ENCODE peak calls at places on chromosomes 7 and 10, in nine cellular contexts. D, S, C, M, X, N, Y, O and R are unnamed samples.

GRCh38 chr7:101173752-101174244 is 6.3 kb downstream of the NAT16 start:
- DNase-seq in D (no peak), S (no peak), C (peak; percentile 70), M (peak; percentile 63), X (peak; percentile 65), N (peak; percentile 31), Y (no peak), O (no peak), R (no peak)

GRCh38 chr10:126957111-126957510 is 51.9 kb downstream of the DOCK1 start:
- DNase-seq in D (no peak), S (no peak), C (no peak), M (no peak), X (no peak), N (no peak), Y (no peak), O (no peak), R (no peak)

GRCh38 chr7:30276203-30276900 is 8.0 kb upstream of the ZNRF2 start:
- DNase-seq in D (peak; percentile 62), S (peak; percentile 63), C (peak; percentile 76), M (peak; percentile 69), X (peak; percentile 37), N (peak; percentile 53), Y (peak; percentile 51), O (peak; percentile 35), R (no peak)

GRCh38 chr10:3763852-3764625 is 21.0 kb downstream of the KLF6 start:
- DNase-seq in D (no peak), S (peak; percentile 78), C (no peak), M (no peak), X (peak; percentile 52), N (no peak), Y (no peak), O (no peak), R (no peak)

GRCh38 chr7:157877298-157877840 is 540.6 kb downstream of the DNAJB6 start:
- DNase-seq in D (no peak), S (no peak), C (no peak), M (no peak), X (no peak), N (no peak), Y (no peak), O (no peak), R (no peak)

GRCh38 chr7:51255536-51256243 is 60.9 kb downstream of the COBL start:
- DNase-seq in D (no peak), S (no peak), C (peak; percentile 34), M (peak; percentile 67), X (peak; percentile 49), N (no peak), Y (no peak), O (no peak), R (peak; percentile 40)

GRCh38 chr7:135320277-135320676 is 86.6 kb downstream of the STRA8 start:
- DNase-seq in D (peak; percentile 34), S (no peak), C (no peak), M (peak; percentile 77), X (peak; percentile 71), N (peak; percentile 90), Y (peak; percentile 82), O (peak; percentile 85), R (peak; percentile 82)

GRCh38 chr7:70312336-70312735 is 714.1 kb downstream of the AUTS2 start:
- DNase-seq in D (no peak), S (no peak), C (no peak), M (no peak), X (no peak), N (no peak), Y (no peak), O (no peak), R (no peak)

GRCh38 chr7:380724-381210 is 90.8 kb downstream of the FOXL3 start:
- DNase-seq in D (no peak), S (no peak), C (peak; percentile 42), M (no peak), X (no peak), N (no peak), Y (no peak), O (no peak), R (no peak)

GRCh38 chr10:100972115-100972903 is 3.0 kb downstream of the SEMA4G start:
- DNase-seq in D (no peak), S (no peak), C (no peak), M (no peak), X (no peak), N (no peak), Y (no peak), O (no peak), R (peak; percentile 34)

GRCh38 chr10:73096041-73096451 is 620 bp downstream of the P4HA1 start:
- DNase-seq in D (peak; percentile 46), S (no peak), C (peak; percentile 85), M (peak; percentile 72), X (peak; percentile 70), N (peak; percentile 76), Y (no peak), O (peak; percentile 64), R (peak; percentile 78)

GRCh38 chr7:21944616-21945373 is 904 bp downstream of the CDCA7L start:
- DNase-seq in D (no peak), S (peak; percentile 30), C (peak; percentile 61), M (peak; percentile 88), X (peak; percentile 82), N (peak; percentile 87), Y (peak; percentile 4), O (no peak), R (no peak)

GRCh38 chr10:132793871-132794849 is 8.2 kb upstream of the NKX6-2 start:
- DNase-seq in D (no peak), S (no peak), C (peak; percentile 19), M (no peak), X (no peak), N (no peak), Y (no peak), O (no peak), R (no peak)

GRCh38 chr10:52438119-52438518 is 124.0 kb downstream of the DKK1 start:
- DNase-seq in D (no peak), S (no peak), C (no peak), M (no peak), X (no peak), N (no peak), Y (no peak), O (no peak), R (no peak)

GRCh38 chr10:52440612-52441285 is 126.7 kb downstream of the DKK1 start:
- DNase-seq in D (no peak), S (no peak), C (peak; percentile 57), M (no peak), X (no peak), N (no peak), Y (no peak), O (no peak), R (no peak)

GRCh38 chr10:52443419-52444388 is 129.6 kb downstream of the DKK1 start:
- DNase-seq in D (no peak), S (peak; percentile 86), C (no peak), M (no peak), X (no peak), N (no peak), Y (peak; percentile 77), O (no peak), R (no peak)

GRCh38 chr10:52446391-52446790 is 132.3 kb downstream of the DKK1 start:
- DNase-seq in D (no peak), S (no peak), C (no peak), M (no peak), X (no peak), N (no peak), Y (no peak), O (no peak), R (no peak)

GRCh38 chr10:52442576-52442975 is 128.5 kb downstream of the DKK1 start:
- DNase-seq in D (no peak), S (peak; percentile 43), C (no peak), M (no peak), X (no peak), N (no peak), Y (no peak), O (no peak), R (no peak)
- TF ChIP-seq CTCF in D (no peak), S (no peak), C (no peak), M (no peak), X (no peak), N (no peak), Y (no peak), O (no peak), R (no peak)

DNA sequence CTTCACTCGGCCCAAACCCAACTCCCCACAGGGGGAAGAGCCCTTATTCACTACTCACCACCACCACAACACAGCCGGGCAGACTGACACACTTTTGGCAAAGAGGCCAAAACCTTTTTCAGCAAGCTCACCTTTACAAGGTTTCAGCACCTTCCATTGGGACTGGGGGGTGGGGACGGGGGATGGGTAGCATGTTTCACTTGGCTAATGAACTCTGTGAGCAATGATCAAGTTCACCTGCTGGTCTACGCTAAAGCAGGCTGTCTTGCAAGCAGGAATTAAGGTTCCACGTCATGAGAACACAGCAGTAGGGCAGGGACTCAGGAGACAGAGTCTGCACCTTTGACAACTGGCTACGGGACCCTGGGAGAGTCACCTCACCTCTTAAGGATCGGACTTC is 7.0 kb downstream of the FAM53B start:
- DNase-seq in D (no peak), S (no peak), C (no peak), M (no peak), X (no peak), N (no peak), Y (no peak), O (no peak), R (peak; percentile 53)
- TF ChIP-seq CTCF in D (no peak), S (no peak), C (no peak), M (no peak), X (no peak), N (no peak), Y (no peak), O (no peak), R (no peak)

DNA sequence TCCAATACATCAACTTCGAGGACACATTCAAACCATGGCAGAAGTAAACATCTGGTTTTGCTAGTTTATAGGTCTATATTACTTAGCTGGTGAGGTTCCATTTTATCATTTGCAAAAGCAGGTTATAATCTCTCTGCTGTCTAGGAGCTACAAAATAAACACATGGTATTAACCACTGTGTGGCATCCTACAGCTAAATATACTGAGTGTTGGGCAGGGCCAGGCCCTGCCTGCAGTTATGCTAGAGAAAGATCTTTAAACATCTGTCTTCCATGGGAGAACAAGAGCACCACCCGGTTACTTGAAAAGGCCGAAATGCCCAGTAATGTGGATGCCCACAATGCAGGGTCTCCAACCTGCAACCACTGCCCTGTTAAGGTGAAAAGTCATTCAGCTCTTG is 20.6 kb upstream of the FKBP9 start:
- DNase-seq in D (no peak), S (no peak), C (no peak), M (no peak), X (no peak), N (no peak), Y (no peak), O (no peak), R (no peak)
- TF ChIP-seq CTCF in D (no peak), S (no peak), C (no peak), M (no peak), X (no peak), N (no peak), Y (no peak), O (no peak), R (no peak)

DNA sequence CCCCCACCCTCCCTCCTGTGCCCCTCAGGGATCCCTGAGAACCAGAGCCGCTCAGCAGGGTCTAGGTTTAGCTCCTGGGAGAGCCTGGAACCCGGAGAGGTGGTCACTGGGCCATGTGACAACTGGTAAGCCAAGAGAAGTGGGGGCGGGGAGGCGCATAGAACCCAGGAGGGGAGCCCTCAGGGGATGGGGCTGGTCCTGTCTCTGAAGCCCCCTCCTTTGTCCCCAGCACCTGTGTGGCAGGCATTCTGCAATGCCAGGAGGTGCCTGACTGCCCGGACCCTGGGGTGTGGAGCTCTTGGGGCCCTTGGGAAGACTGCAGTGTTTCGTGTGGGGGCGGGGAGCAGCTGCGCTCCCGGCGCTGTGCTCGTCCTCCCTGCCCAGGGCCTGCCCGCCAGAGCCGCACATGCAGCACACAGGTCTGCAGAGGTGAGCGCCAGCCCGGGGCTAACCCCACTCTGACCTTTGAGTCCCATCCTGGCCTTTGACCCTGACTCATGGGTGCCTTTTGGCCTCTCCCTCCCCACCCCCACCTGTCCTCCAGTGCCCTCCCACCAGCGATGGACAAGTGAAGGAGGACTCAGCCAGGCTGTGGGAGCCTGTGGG is 22.4 kb upstream of the ZNF862 start:
- DNase-seq in D (no peak), S (no peak), C (no peak), M (no peak), X (no peak), N (no peak), Y (no peak), O (no peak), R (no peak)
- TF ChIP-seq CTCF in D (no peak), S (no peak), C (no peak), M (no peak), X (no peak), N (no peak), Y (no peak), O (no peak), R (no peak)